ENCODE peak calls at places on chromosomes 2 and 18, in seven cellular contexts. One of them, this sample, is unnamed.

GRCh38 chr2:62202019-62202722 is 6.3 kb downstream of the B3GNT2 start:
- DNase-seq in stimulated activated CD8-positive, alpha-beta memory T cell treated with anti-CD3 and anti-CD28 coated beads, Interleukin-12 subunit alpha, Interleukin-12 subunit beta, amount 100 ng/mL, for 4 hours: no peak
- DNase-seq in adipocyte: no peak
- DNase-seq in SW480: no peak
- DNase-seq in nucleus accumbens: no peak
- DNase-seq in Ammon's horn: no peak
- DNase-seq in NCI-H146: no peak
- DNase-seq in this sample: no peak

GRCh38 chr2:236171213-236172201 is 3.3 kb upstream of the GBX2 start:
- DNase-seq in Ammon's horn: peak; percentile 18
- DNase-seq in stimulated activated CD8-positive, alpha-beta memory T cell treated with anti-CD3 and anti-CD28 coated beads, Interleukin-12 subunit alpha, Interleukin-12 subunit beta, amount 100 ng/mL, for 4 hours: no peak
- DNase-seq in SW480: no peak
- DNase-seq in NCI-H146: no peak
- DNase-seq in adipocyte: no peak
- DNase-seq in nucleus accumbens: no peak
- DNase-seq in this sample: peak; percentile 94

GRCh38 chr18:46497129-46497528 is 159.9 kb downstream of the LOXHD1 start:
- DNase-seq in adipocyte: peak; percentile 31
- DNase-seq in stimulated activated CD8-positive, alpha-beta memory T cell treated with anti-CD3 and anti-CD28 coated beads, Interleukin-12 subunit alpha, Interleukin-12 subunit beta, amount 100 ng/mL, for 4 hours: no peak
- DNase-seq in SW480: peak; percentile 8
- DNase-seq in NCI-H146: no peak
- DNase-seq in nucleus accumbens: no peak
- DNase-seq in Ammon's horn: no peak
- DNase-seq in this sample: peak; percentile 51

GRCh38 chr2:122656403-122656802 is 901.0 kb downstream of the TSN start:
- DNase-seq in adipocyte: no peak
- DNase-seq in stimulated activated CD8-positive, alpha-beta memory T cell treated with anti-CD3 and anti-CD28 coated beads, Interleukin-12 subunit alpha, Interleukin-12 subunit beta, amount 100 ng/mL, for 4 hours: no peak
- DNase-seq in NCI-H146: no peak
- DNase-seq in Ammon's horn: no peak
- DNase-seq in nucleus accumbens: no peak
- DNase-seq in SW480: no peak
- DNase-seq in this sample: no peak

GRCh38 chr2:69082430-69082997 is 69.5 kb downstream of the ANTXR1 start:
- DNase-seq in nucleus accumbens: no peak
- DNase-seq in NCI-H146: no peak
- DNase-seq in stimulated activated CD8-positive, alpha-beta memory T cell treated with anti-CD3 and anti-CD28 coated beads, Interleukin-12 subunit alpha, Interleukin-12 subunit beta, amount 100 ng/mL, for 4 hours: no peak
- DNase-seq in adipocyte: peak; percentile 93
- DNase-seq in SW480: peak; percentile 63
- DNase-seq in Ammon's horn: no peak
- DNase-seq in this sample: peak; percentile 49

GRCh38 chr2:117856415-117857210 is 42.1 kb downstream of the DDX18 start:
- DNase-seq in stimulated activated CD8-positive, alpha-beta memory T cell treated with anti-CD3 and anti-CD28 coated beads, Interleukin-12 subunit alpha, Interleukin-12 subunit beta, amount 100 ng/mL, for 4 hours: no peak
- DNase-seq in Ammon's horn: no peak
- DNase-seq in adipocyte: peak; percentile 78
- DNase-seq in SW480: peak; percentile 50
- DNase-seq in nucleus accumbens: no peak
- DNase-seq in NCI-H146: no peak
- DNase-seq in this sample: peak; percentile 19

GRCh38 chr2:120528051-120528692 is 182.2 kb downstream of the INHBB start:
- DNase-seq in SW480: peak; percentile 16
- DNase-seq in stimulated activated CD8-positive, alpha-beta memory T cell treated with anti-CD3 and anti-CD28 coated beads, Interleukin-12 subunit alpha, Interleukin-12 subunit beta, amount 100 ng/mL, for 4 hours: no peak
- DNase-seq in NCI-H146: no peak
- DNase-seq in Ammon's horn: no peak
- DNase-seq in nucleus accumbens: no peak
- DNase-seq in adipocyte: no peak
- DNase-seq in this sample: no peak

GRCh38 chr2:23523651-23524260 is 138.8 kb downstream of the KLHL29 start:
- DNase-seq in stimulated activated CD8-positive, alpha-beta memory T cell treated with anti-CD3 and anti-CD28 coated beads, Interleukin-12 subunit alpha, Interleukin-12 subunit beta, amount 100 ng/mL, for 4 hours: no peak
- DNase-seq in SW480: peak; percentile 41
- DNase-seq in nucleus accumbens: no peak
- DNase-seq in NCI-H146: no peak
- DNase-seq in adipocyte: no peak
- DNase-seq in Ammon's horn: no peak
- DNase-seq in this sample: peak; percentile 72

GRCh38 chr2:197573608-197574007 is 57.7 kb downstream of the MOB4 start:
- DNase-seq in stimulated activated CD8-positive, alpha-beta memory T cell treated with anti-CD3 and anti-CD28 coated beads, Interleukin-12 subunit alpha, Interleukin-12 subunit beta, amount 100 ng/mL, for 4 hours: no peak
- DNase-seq in NCI-H146: no peak
- DNase-seq in nucleus accumbens: no peak
- DNase-seq in adipocyte: no peak
- DNase-seq in SW480: no peak
- DNase-seq in Ammon's horn: no peak
- DNase-seq in this sample: no peak